ENCODE peak calls at places on chromosome 5, in five cellular contexts. N, U, J, B and C are unnamed samples.

GRCh38 chr5:174229640-174230350 is 184.3 kb downstream of the NSG2 start:
- DNase-seq in N (no peak), U (no peak), J (no peak), B (no peak), C (no peak)

GRCh38 chr5:102778478-102778877 is 23.4 kb downstream of the PAM start:
- DNase-seq in N (no peak), U (no peak), J (no peak), B (no peak), C (no peak)

GRCh38 chr5:80010754-80011392 is 19.8 kb upstream of the MTX3 start:
- DNase-seq in N (no peak), U (no peak), J (no peak), B (no peak), C (no peak)

GRCh38 chr5:6398570-6399230 is 20.4 kb upstream of the MED10 start:
- DNase-seq in N (no peak), U (no peak), J (no peak), B (no peak), C (no peak)

GRCh38 chr5:156383510-156383909 is 56.5 kb downstream of the SGCD start:
- DNase-seq in N (no peak), U (no peak), J (no peak), B (no peak), C (no peak)

GRCh38 chr5:122182491-122182921 is 53.2 kb downstream of the ZNF474 start:
- DNase-seq in N (no peak), U (no peak), J (no peak), B (peak), C (no peak)

GRCh38 chr5:113249216-113249615 is 185.6 kb downstream of the TSSK1B start:
- DNase-seq in N (no peak), U (peak), J (no peak), B (no peak), C (no peak)

GRCh38 chr5:169801324-169801777 is 164.3 kb downstream of the DOCK2 start:
- DNase-seq in N (no peak), U (no peak), J (no peak), B (peak), C (no peak)

GRCh38 chr5:110757118-110757729 is 18.4 kb downstream of the SLC25A46 start:
- DNase-seq in N (peak), U (peak), J (no peak), B (peak), C (no peak)

GRCh38 chr5:34897646-34898045 is 17.7 kb downstream of the RAD1 start:
- DNase-seq in N (no peak), U (no peak), J (no peak), B (no peak), C (no peak)

GRCh38 chr5:135024956-135025729 is 8.9 kb downstream of the PITX1 start:
- DNase-seq in N (peak), U (peak), J (no peak), B (no peak), C (no peak)

GRCh38 chr5:5419291-5420210 is 2.9 kb upstream of the ICE1 start:
- DNase-seq in N (peak), U (peak), J (peak), B (peak), C (peak)

GRCh38 chr5:158705901-158706300 is 393.8 kb downstream of the EBF1 start:
- DNase-seq in N (no peak), U (no peak), J (no peak), B (no peak), C (no peak)